ENCODE peak calls at places on chromosomes 2 and 18, in eight cellular contexts. One of them, this sample, is unnamed.

GRCh38 chr18:36269157-36269556 is 28.4 kb upstream of the FHOD3 start:
- DNase-seq in GM03348: no peak
- DNase-seq in nephron progenitor cell: no peak
- DNase-seq in psoas muscle: no peak
- DNase-seq in lung microvascular endothelial cell: no peak
- DNase-seq in stimulated activated CD4-positive, alpha-beta T cell treated with anti-CD3 and anti-CD28 coated beads, TNF-alpha, amount 100 ng/mL, for 24 hours: no peak
- DNase-seq in GDM1: no peak
- DNase-seq in upper lobe of right lung: no peak
- DNase-seq in this sample: no peak

GRCh38 chr18:24071029-24071428 is 56.5 kb downstream of the TTC39C start:
- DNase-seq in GM03348: no peak
- DNase-seq in nephron progenitor cell: no peak
- DNase-seq in psoas muscle: no peak
- DNase-seq in lung microvascular endothelial cell: no peak
- DNase-seq in stimulated activated CD4-positive, alpha-beta T cell treated with anti-CD3 and anti-CD28 coated beads, TNF-alpha, amount 100 ng/mL, for 24 hours: no peak
- DNase-seq in GDM1: no peak
- DNase-seq in upper lobe of right lung: no peak
- DNase-seq in this sample: no peak

GRCh38 chr18:55003695-55004094 is 44.4 kb upstream of the CCDC68 start:
- DNase-seq in GM03348: no peak
- DNase-seq in nephron progenitor cell: no peak
- DNase-seq in psoas muscle: no peak
- DNase-seq in lung microvascular endothelial cell: no peak
- DNase-seq in stimulated activated CD4-positive, alpha-beta T cell treated with anti-CD3 and anti-CD28 coated beads, TNF-alpha, amount 100 ng/mL, for 24 hours: no peak
- DNase-seq in GDM1: no peak
- DNase-seq in upper lobe of right lung: no peak
- DNase-seq in this sample: no peak

GRCh38 chr2:30155202-30155601 is 8.4 kb downstream of the YPEL5 start:
- DNase-seq in GM03348: no peak
- DNase-seq in nephron progenitor cell: no peak
- DNase-seq in psoas muscle: no peak
- DNase-seq in lung microvascular endothelial cell: peak; percentile 67
- DNase-seq in stimulated activated CD4-positive, alpha-beta T cell treated with anti-CD3 and anti-CD28 coated beads, TNF-alpha, amount 100 ng/mL, for 24 hours: no peak
- DNase-seq in GDM1: no peak
- DNase-seq in upper lobe of right lung: no peak
- DNase-seq in this sample: no peak

GRCh38 chr2:35790292-35790691 is 565.3 kb upstream of the CRIM1 start:
- DNase-seq in GM03348: no peak
- DNase-seq in nephron progenitor cell: no peak
- DNase-seq in psoas muscle: no peak
- DNase-seq in lung microvascular endothelial cell: no peak
- DNase-seq in stimulated activated CD4-positive, alpha-beta T cell treated with anti-CD3 and anti-CD28 coated beads, TNF-alpha, amount 100 ng/mL, for 24 hours: no peak
- DNase-seq in GDM1: no peak
- DNase-seq in upper lobe of right lung: no peak
- DNase-seq in this sample: no peak

GRCh38 chr2:102166189-102166845 is 20.5 kb upstream of the IL1RL2 start:
- DNase-seq in GM03348: peak; percentile 51
- DNase-seq in nephron progenitor cell: no peak
- DNase-seq in psoas muscle: no peak
- DNase-seq in lung microvascular endothelial cell: peak; percentile 68
- DNase-seq in stimulated activated CD4-positive, alpha-beta T cell treated with anti-CD3 and anti-CD28 coated beads, TNF-alpha, amount 100 ng/mL, for 24 hours: no peak
- DNase-seq in GDM1: no peak
- DNase-seq in upper lobe of right lung: no peak
- DNase-seq in this sample: no peak

GRCh38 chr2:101112772-101113157 is 38.4 kb downstream of the TBC1D8 start:
- DNase-seq in GM03348: no peak
- DNase-seq in nephron progenitor cell: no peak
- DNase-seq in psoas muscle: no peak
- DNase-seq in lung microvascular endothelial cell: no peak
- DNase-seq in stimulated activated CD4-positive, alpha-beta T cell treated with anti-CD3 and anti-CD28 coated beads, TNF-alpha, amount 100 ng/mL, for 24 hours: no peak
- DNase-seq in GDM1: no peak
- DNase-seq in upper lobe of right lung: no peak
- DNase-seq in this sample: no peak

GRCh38 chr2:121530563-121531334 is at the start of gene RNU4ATAC:
- DNase-seq in GM03348: peak; percentile 86
- DNase-seq in nephron progenitor cell: peak; percentile 83
- DNase-seq in psoas muscle: peak; percentile 92
- DNase-seq in lung microvascular endothelial cell: peak; percentile 98
- DNase-seq in stimulated activated CD4-positive, alpha-beta T cell treated with anti-CD3 and anti-CD28 coated beads, TNF-alpha, amount 100 ng/mL, for 24 hours: peak; percentile 83
- DNase-seq in GDM1: peak; percentile 87
- DNase-seq in upper lobe of right lung: peak; percentile 92
- DNase-seq in this sample: peak; percentile 84

GRCh38 chr2:236871500-236872001 is 214.1 kb upstream of the COPS8 start:
- DNase-seq in GM03348: peak; percentile 85
- DNase-seq in nephron progenitor cell: no peak
- DNase-seq in psoas muscle: peak; percentile 77
- DNase-seq in lung microvascular endothelial cell: peak; percentile 98
- DNase-seq in stimulated activated CD4-positive, alpha-beta T cell treated with anti-CD3 and anti-CD28 coated beads, TNF-alpha, amount 100 ng/mL, for 24 hours: no peak
- DNase-seq in GDM1: peak; percentile 45
- DNase-seq in upper lobe of right lung: no peak
- DNase-seq in this sample: peak; percentile 92

GRCh38 chr2:215773728-215774127 is 239.6 kb downstream of the MREG start:
- DNase-seq in GM03348: peak; percentile 88
- DNase-seq in nephron progenitor cell: no peak
- DNase-seq in psoas muscle: no peak
- DNase-seq in lung microvascular endothelial cell: peak; percentile 43
- DNase-seq in stimulated activated CD4-positive, alpha-beta T cell treated with anti-CD3 and anti-CD28 coated beads, TNF-alpha, amount 100 ng/mL, for 24 hours: no peak
- DNase-seq in GDM1: no peak
- DNase-seq in upper lobe of right lung: no peak
- DNase-seq in this sample: peak; percentile 88

GRCh38 chr18:73564073-73564472 is 583.6 kb downstream of the FBXO15 start:
- DNase-seq in GM03348: peak; percentile 7
- DNase-seq in nephron progenitor cell: no peak
- DNase-seq in psoas muscle: no peak
- DNase-seq in lung microvascular endothelial cell: peak; percentile 97
- DNase-seq in stimulated activated CD4-positive, alpha-beta T cell treated with anti-CD3 and anti-CD28 coated beads, TNF-alpha, amount 100 ng/mL, for 24 hours: no peak
- DNase-seq in GDM1: no peak
- DNase-seq in upper lobe of right lung: no peak
- DNase-seq in this sample: no peak

GRCh38 chr2:29615183-29615582 is 306.2 kb downstream of the ALK start:
- DNase-seq in GM03348: no peak
- DNase-seq in nephron progenitor cell: no peak
- DNase-seq in psoas muscle: no peak
- DNase-seq in lung microvascular endothelial cell: no peak
- DNase-seq in stimulated activated CD4-positive, alpha-beta T cell treated with anti-CD3 and anti-CD28 coated beads, TNF-alpha, amount 100 ng/mL, for 24 hours: no peak
- DNase-seq in GDM1: no peak
- DNase-seq in upper lobe of right lung: no peak
- DNase-seq in this sample: no peak

GRCh38 chr2:223100061-223100511 is 48.1 kb downstream of the KCNE4 start:
- DNase-seq in GM03348: peak; percentile 68
- DNase-seq in nephron progenitor cell: no peak
- DNase-seq in psoas muscle: peak; percentile 74
- DNase-seq in lung microvascular endothelial cell: no peak
- DNase-seq in stimulated activated CD4-positive, alpha-beta T cell treated with anti-CD3 and anti-CD28 coated beads, TNF-alpha, amount 100 ng/mL, for 24 hours: no peak
- DNase-seq in GDM1: no peak
- DNase-seq in upper lobe of right lung: no peak
- DNase-seq in this sample: no peak

GRCh38 chr2:168278424-168278888 is 31.1 kb upstream of the STK39 start:
- DNase-seq in GM03348: no peak
- DNase-seq in nephron progenitor cell: no peak
- DNase-seq in psoas muscle: no peak
- DNase-seq in lung microvascular endothelial cell: no peak
- DNase-seq in stimulated activated CD4-positive, alpha-beta T cell treated with anti-CD3 and anti-CD28 coated beads, TNF-alpha, amount 100 ng/mL, for 24 hours: no peak
- DNase-seq in GDM1: no peak
- DNase-seq in upper lobe of right lung: no peak
- DNase-seq in this sample: no peak

GRCh38 chr18:44715245-44715644 is 34.6 kb downstream of the SETBP1 start:
- DNase-seq in GM03348: peak; percentile 91
- DNase-seq in nephron progenitor cell: peak; percentile 18
- DNase-seq in psoas muscle: peak; percentile 80
- DNase-seq in lung microvascular endothelial cell: no peak
- DNase-seq in stimulated activated CD4-positive, alpha-beta T cell treated with anti-CD3 and anti-CD28 coated beads, TNF-alpha, amount 100 ng/mL, for 24 hours: no peak
- DNase-seq in GDM1: no peak
- DNase-seq in upper lobe of right lung: no peak
- DNase-seq in this sample: no peak

GRCh38 chr2:85420743-85421705 is 2.5 kb downstream of the SH2D6 start:
- DNase-seq in GM03348: peak; percentile 92
- DNase-seq in nephron progenitor cell: peak; percentile 98
- DNase-seq in psoas muscle: peak; percentile 94
- DNase-seq in lung microvascular endothelial cell: peak; percentile 69
- DNase-seq in stimulated activated CD4-positive, alpha-beta T cell treated with anti-CD3 and anti-CD28 coated beads, TNF-alpha, amount 100 ng/mL, for 24 hours: peak; percentile 93
- DNase-seq in GDM1: peak; percentile 79
- DNase-seq in upper lobe of right lung: peak; percentile 95
- DNase-seq in this sample: peak; percentile 90

GRCh38 chr2:43758738-43759137 is 15.1 kb upstream of the DYNC2LI1 start:
- DNase-seq in GM03348: peak; percentile 41
- DNase-seq in nephron progenitor cell: peak; percentile 23
- DNase-seq in psoas muscle: peak; percentile 72
- DNase-seq in lung microvascular endothelial cell: peak; percentile 23
- DNase-seq in stimulated activated CD4-positive, alpha-beta T cell treated with anti-CD3 and anti-CD28 coated beads, TNF-alpha, amount 100 ng/mL, for 24 hours: no peak
- DNase-seq in GDM1: no peak
- DNase-seq in upper lobe of right lung: no peak
- DNase-seq in this sample: no peak

This sample was measured in CD14-positive monocyte.